ENCODE peak calls at places on chromosome 6, in ten cellular contexts. One of them, this sample, is unnamed.

GRCh38 chr6:54971825-54972224 is 125.3 kb downstream of the FAM83B start:
- DNase-seq in sigmoid colon: no peak
- DNase-seq in H1: no peak
- DNase-seq in suprapubic skin: no peak
- DNase-seq in stomach: no peak
- DNase-seq in K562: no peak
- DNase-seq in HepG2: no peak
- DNase-seq in SK-N-SH: no peak
- DNase-seq in upper lobe of left lung: no peak
- DNase-seq in GM12878: no peak
- DNase-seq in this sample: no peak

GRCh38 chr6:70524721-70525286 is 41.9 kb upstream of the SDHAF4 start:
- DNase-seq in sigmoid colon: no peak
- DNase-seq in H1: no peak
- DNase-seq in suprapubic skin: no peak
- DNase-seq in stomach: no peak
- DNase-seq in K562: no peak
- DNase-seq in HepG2: no peak
- DNase-seq in SK-N-SH: no peak
- DNase-seq in upper lobe of left lung: no peak
- DNase-seq in GM12878: no peak
- DNase-seq in this sample: no peak

GRCh38 chr6:4809999-4810918 is 34.1 kb downstream of the CDYL start:
- DNase-seq in sigmoid colon: no peak
- DNase-seq in H1: no peak
- DNase-seq in suprapubic skin: no peak
- DNase-seq in stomach: no peak
- DNase-seq in K562: no peak
- DNase-seq in HepG2: peak; percentile 86
- DNase-seq in SK-N-SH: no peak
- DNase-seq in upper lobe of left lung: no peak
- DNase-seq in GM12878: no peak
- DNase-seq in this sample: no peak

GRCh38 chr6:28807682-28808280 is 116.0 kb downstream of the TRIM27 start:
- DNase-seq in sigmoid colon: no peak
- DNase-seq in H1: no peak
- DNase-seq in suprapubic skin: no peak
- DNase-seq in stomach: no peak
- DNase-seq in K562: peak; percentile 75
- DNase-seq in HepG2: peak; percentile 81
- DNase-seq in SK-N-SH: peak; percentile 43
- DNase-seq in upper lobe of left lung: no peak
- DNase-seq in GM12878: no peak
- DNase-seq in this sample: no peak

GRCh38 chr6:106927531-106928398 is 46.8 kb downstream of the CD24 start:
- DNase-seq in sigmoid colon: no peak
- DNase-seq in H1: peak; percentile 43
- DNase-seq in suprapubic skin: no peak
- DNase-seq in stomach: peak; percentile 57
- DNase-seq in K562: peak; percentile 48
- DNase-seq in HepG2: peak; percentile 36
- DNase-seq in SK-N-SH: no peak
- DNase-seq in upper lobe of left lung: no peak
- DNase-seq in GM12878: no peak
- DNase-seq in this sample: peak; percentile 67

GRCh38 chr6:32081168-32081624 is 27.9 kb downstream of the TNXB start:
- DNase-seq in sigmoid colon: peak; percentile 93
- DNase-seq in H1: no peak
- DNase-seq in suprapubic skin: peak; percentile 91
- DNase-seq in stomach: no peak
- DNase-seq in K562: peak; percentile 72
- DNase-seq in HepG2: no peak
- DNase-seq in SK-N-SH: peak; percentile 50
- DNase-seq in upper lobe of left lung: no peak
- DNase-seq in GM12878: no peak
- DNase-seq in this sample: peak; percentile 41

GRCh38 chr6:112416885-112417284 is 69.8 kb downstream of the RFPL4B start:
- DNase-seq in sigmoid colon: no peak
- DNase-seq in H1: no peak
- DNase-seq in suprapubic skin: no peak
- DNase-seq in stomach: no peak
- DNase-seq in K562: no peak
- DNase-seq in HepG2: no peak
- DNase-seq in SK-N-SH: no peak
- DNase-seq in upper lobe of left lung: no peak
- DNase-seq in GM12878: no peak
- DNase-seq in this sample: no peak

GRCh38 chr6:67679566-67680296 is 955.4 kb upstream of the ADGRB3 start:
- DNase-seq in sigmoid colon: no peak
- DNase-seq in H1: no peak
- DNase-seq in suprapubic skin: no peak
- DNase-seq in stomach: no peak
- DNase-seq in K562: no peak
- DNase-seq in HepG2: no peak
- DNase-seq in SK-N-SH: no peak
- DNase-seq in upper lobe of left lung: no peak
- DNase-seq in GM12878: no peak
- DNase-seq in this sample: no peak

GRCh38 chr6:111757342-111757741 is 115.9 kb downstream of the FYN start:
- DNase-seq in sigmoid colon: no peak
- DNase-seq in H1: no peak
- DNase-seq in suprapubic skin: no peak
- DNase-seq in stomach: no peak
- DNase-seq in K562: no peak
- DNase-seq in HepG2: no peak
- DNase-seq in SK-N-SH: no peak
- DNase-seq in upper lobe of left lung: no peak
- DNase-seq in GM12878: no peak
- DNase-seq in this sample: no peak

GRCh38 chr6:118771253-118771652 is 119.9 kb upstream of the CEP85L start:
- DNase-seq in sigmoid colon: no peak
- DNase-seq in H1: no peak
- DNase-seq in suprapubic skin: no peak
- DNase-seq in stomach: no peak
- DNase-seq in K562: no peak
- DNase-seq in HepG2: no peak
- DNase-seq in SK-N-SH: no peak
- DNase-seq in upper lobe of left lung: no peak
- DNase-seq in GM12878: no peak
- DNase-seq in this sample: no peak

GRCh38 chr6:143940011-143940597 is 68.0 kb downstream of the PLAGL1 start:
- DNase-seq in sigmoid colon: no peak
- DNase-seq in H1: no peak
- DNase-seq in suprapubic skin: no peak
- DNase-seq in stomach: peak; percentile 49
- DNase-seq in K562: peak; percentile 81
- DNase-seq in HepG2: peak; percentile 59
- DNase-seq in SK-N-SH: peak; percentile 63
- DNase-seq in upper lobe of left lung: peak; percentile 57
- DNase-seq in GM12878: peak; percentile 30
- DNase-seq in this sample: peak; percentile 62

DNA sequence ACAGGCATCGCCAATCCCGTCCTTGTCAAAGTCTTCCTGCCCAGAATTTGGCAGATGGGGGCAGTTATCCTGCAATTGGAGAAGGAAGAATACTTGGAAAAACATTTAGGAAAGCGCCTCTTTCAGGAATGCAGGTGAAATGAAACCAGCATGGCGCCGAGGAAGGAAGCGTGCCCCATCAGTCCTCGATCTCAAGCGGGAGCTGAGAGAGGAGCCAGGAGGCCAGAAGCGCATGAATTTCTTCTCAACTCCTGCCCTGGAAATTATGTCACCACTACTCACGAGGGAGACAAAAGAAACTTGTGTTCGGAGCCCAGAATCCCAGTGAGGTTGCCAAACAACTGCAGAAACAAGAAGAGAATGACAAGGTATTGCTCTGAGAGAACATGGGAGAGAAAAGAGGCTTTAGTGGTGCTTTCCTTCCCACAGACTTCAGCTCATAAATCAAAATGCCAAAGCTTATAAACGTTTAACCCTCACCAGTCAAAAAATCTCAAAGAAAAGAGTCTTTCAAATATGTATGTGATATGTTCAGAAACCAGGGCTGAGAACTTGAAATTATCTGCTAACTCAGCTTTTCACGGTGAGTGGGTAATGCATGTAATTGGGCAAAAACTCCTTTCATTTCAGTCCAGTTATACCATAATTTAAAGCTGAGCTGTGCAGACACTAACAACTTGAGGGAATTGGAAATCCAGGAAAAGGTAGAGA is 23.9 kb downstream of the THBS2 start:
- DNase-seq in sigmoid colon: peak; percentile 81
- DNase-seq in H1: no peak
- DNase-seq in suprapubic skin: no peak
- DNase-seq in stomach: no peak
- DNase-seq in K562: no peak
- DNase-seq in HepG2: no peak
- DNase-seq in SK-N-SH: no peak
- DNase-seq in upper lobe of left lung: no peak
- DNase-seq in GM12878: no peak
- DNase-seq in this sample: no peak
- TF ChIP-seq CTCF in sigmoid colon: no peak
- TF ChIP-seq CTCF in H1: no peak
- TF ChIP-seq CTCF in suprapubic skin: no peak
- TF ChIP-seq CTCF in stomach: no peak
- TF ChIP-seq CTCF in K562: no peak
- TF ChIP-seq CTCF in HepG2: no peak
- TF ChIP-seq CTCF in SK-N-SH: no peak
- TF ChIP-seq CTCF in upper lobe of left lung: no peak
- TF ChIP-seq CTCF in GM12878: no peak
- TF ChIP-seq CTCF in this sample: no peak

GRCh38 chr6:74137910-74138309 is 441.9 kb downstream of the CD109 start:
- DNase-seq in sigmoid colon: no peak
- DNase-seq in H1: no peak
- DNase-seq in suprapubic skin: no peak
- DNase-seq in stomach: no peak
- DNase-seq in K562: no peak
- DNase-seq in HepG2: peak; percentile 6
- DNase-seq in SK-N-SH: no peak
- DNase-seq in upper lobe of left lung: no peak
- DNase-seq in GM12878: no peak
- DNase-seq in this sample: no peak
- TF ChIP-seq EP300 in sigmoid colon: no peak
- TF ChIP-seq EP300 in H1: no peak
- TF ChIP-seq EP300 in suprapubic skin: no peak
- TF ChIP-seq EP300 in stomach: no peak
- TF ChIP-seq EP300 in K562: no peak
- TF ChIP-seq EP300 in HepG2: no peak
- TF ChIP-seq EP300 in SK-N-SH: no peak
- TF ChIP-seq EP300 in upper lobe of left lung: no peak
- TF ChIP-seq EP300 in GM12878: no peak
- TF ChIP-seq EP300 in this sample: no peak

GRCh38 chr6:35343835-35344550 is 1.6 kb downstream of the PPARD start:
- DNase-seq in sigmoid colon: peak; percentile 28
- DNase-seq in H1: no peak
- DNase-seq in suprapubic skin: no peak
- DNase-seq in stomach: no peak
- DNase-seq in K562: no peak
- DNase-seq in HepG2: no peak
- DNase-seq in SK-N-SH: peak; percentile 68
- DNase-seq in upper lobe of left lung: no peak
- DNase-seq in GM12878: no peak
- DNase-seq in this sample: no peak

GRCh38 chr6:35341557-35341956 is 801 bp upstream of the PPARD start:
- DNase-seq in sigmoid colon: no peak
- DNase-seq in H1: no peak
- DNase-seq in suprapubic skin: no peak
- DNase-seq in stomach: no peak
- DNase-seq in K562: peak; percentile 57
- DNase-seq in HepG2: no peak
- DNase-seq in SK-N-SH: no peak
- DNase-seq in upper lobe of left lung: peak; percentile 49
- DNase-seq in GM12878: no peak
- DNase-seq in this sample: no peak

GRCh38 chr6:35343092-35343834 is 905 bp downstream of the PPARD start:
- DNase-seq in sigmoid colon: peak; percentile 81
- DNase-seq in H1: no peak
- DNase-seq in suprapubic skin: no peak
- DNase-seq in stomach: peak; percentile 43
- DNase-seq in K562: peak; percentile 80
- DNase-seq in HepG2: no peak
- DNase-seq in SK-N-SH: peak; percentile 55
- DNase-seq in upper lobe of left lung: peak; percentile 47
- DNase-seq in GM12878: no peak
- DNase-seq in this sample: peak; percentile 47

GRCh38 chr6:35342258-35343091 is at the start of gene PPARD:
- DNase-seq in sigmoid colon: peak; percentile 99
- DNase-seq in H1: peak; percentile 82
- DNase-seq in suprapubic skin: peak; percentile 99
- DNase-seq in stomach: peak; percentile 99
- DNase-seq in K562: peak; percentile 99
- DNase-seq in HepG2: peak; percentile 93
- DNase-seq in SK-N-SH: peak; percentile 100
- DNase-seq in upper lobe of left lung: peak; percentile 99
- DNase-seq in GM12878: peak; percentile 71
- DNase-seq in this sample: peak; percentile 99
- TF ChIP-seq POLR2AphosphoS5 in sigmoid colon: peak; percentile 89
- TF ChIP-seq POLR2AphosphoS5 in H1: no peak
- TF ChIP-seq POLR2AphosphoS5 in suprapubic skin: peak; percentile 5
- TF ChIP-seq POLR2AphosphoS5 in stomach: peak; percentile 59
- TF ChIP-seq POLR2AphosphoS5 in K562: peak; percentile 48
- TF ChIP-seq POLR2AphosphoS5 in HepG2: peak; percentile 74
- TF ChIP-seq POLR2AphosphoS5 in SK-N-SH: no peak
- TF ChIP-seq POLR2AphosphoS5 in upper lobe of left lung: peak; percentile 74
- TF ChIP-seq POLR2AphosphoS5 in GM12878: no peak
- TF ChIP-seq POLR2AphosphoS5 in this sample: peak; percentile 87

DNA sequence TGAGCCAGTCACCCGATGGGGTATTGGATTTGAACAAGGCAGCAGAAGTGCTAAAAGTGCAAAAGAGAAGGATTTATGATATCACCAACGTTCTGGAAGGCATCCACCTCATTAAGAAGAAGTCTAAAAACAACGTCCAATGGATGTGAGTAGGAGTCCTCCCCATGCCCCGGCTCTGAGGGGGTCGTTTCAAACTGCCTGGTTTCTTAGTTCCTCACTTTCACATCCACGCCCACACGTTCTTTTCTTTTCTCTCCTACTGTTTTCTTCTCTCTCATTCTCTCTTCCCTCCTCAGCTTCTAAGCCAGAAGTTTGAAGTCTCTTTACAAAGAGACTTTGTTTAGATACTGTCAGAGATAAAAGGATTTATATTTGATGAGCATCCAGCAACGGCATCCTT is 53.0 kb upstream of the CDKAL1 start:
- DNase-seq in sigmoid colon: no peak
- DNase-seq in H1: no peak
- DNase-seq in suprapubic skin: no peak
- DNase-seq in stomach: no peak
- DNase-seq in K562: no peak
- DNase-seq in HepG2: no peak
- DNase-seq in SK-N-SH: no peak
- DNase-seq in upper lobe of left lung: no peak
- DNase-seq in GM12878: no peak
- DNase-seq in this sample: no peak
- TF ChIP-seq CTCF in sigmoid colon: no peak
- TF ChIP-seq CTCF in H1: no peak
- TF ChIP-seq CTCF in suprapubic skin: no peak
- TF ChIP-seq CTCF in stomach: no peak
- TF ChIP-seq CTCF in K562: no peak
- TF ChIP-seq CTCF in HepG2: no peak
- TF ChIP-seq CTCF in SK-N-SH: no peak
- TF ChIP-seq CTCF in upper lobe of left lung: no peak
- TF ChIP-seq CTCF in GM12878: no peak
- TF ChIP-seq CTCF in this sample: no peak